ENCODE peak calls at places on chromosomes 13 and 19, in five cellular contexts. U, N, H, W and D are unnamed samples.

GRCh38 chr13:99867535-99868271 is 103.9 kb downstream of the ZIC5 start:
- DNase-seq in U (no peak), N (no peak), H (no peak), W (no peak), D (no peak)

GRCh38 chr19:28963481-28964245 is 249.3 kb downstream of the UQCRFS1 start:
- DNase-seq in U (no peak), N (no peak), H (no peak), W (no peak), D (no peak)

GRCh38 chr13:94632227-94632980 is 30.7 kb downstream of the GPR180 start:
- DNase-seq in U (no peak), N (no peak), H (no peak), W (no peak), D (no peak)

GRCh38 chr13:106570354-106570822 is 2.5 kb upstream of the ARGLU1 start:
- DNase-seq in U (no peak), N (peak), H (peak), W (peak), D (peak)

GRCh38 chr13:60210510-60211065 is 46.9 kb upstream of the DIAPH3 start:
- DNase-seq in U (no peak), N (no peak), H (no peak), W (no peak), D (no peak)

GRCh38 chr13:42660367-42660965 is 86.5 kb downstream of the TNFSF11 start:
- DNase-seq in U (no peak), N (peak), H (no peak), W (no peak), D (no peak)

GRCh38 chr13:33639158-33639557 is 178.8 kb upstream of the RFC3 start:
- DNase-seq in U (no peak), N (no peak), H (no peak), W (no peak), D (no peak)

GRCh38 chr13:94214979-94215378 is 264.5 kb downstream of the DCT start:
- DNase-seq in U (no peak), N (no peak), H (no peak), W (no peak), D (no peak)

GRCh38 chr13:34698953-34699352 is 243.1 kb upstream of the NBEA start:
- DNase-seq in U (no peak), N (no peak), H (no peak), W (no peak), D (no peak)

GRCh38 chr19:50313812-50314536 is 15.2 kb downstream of the KCNC3 start:
- DNase-seq in U (no peak), N (no peak), H (peak), W (no peak), D (peak)

GRCh38 chr19:1239796-1240737 is 1.5 kb upstream of the ATP5F1D start:
- DNase-seq in U (no peak), N (peak), H (peak), W (peak), D (peak)

GRCh38 chr13:27112006-27112405 is 59.6 kb downstream of the USP12 start:
- DNase-seq in U (no peak), N (no peak), H (no peak), W (no peak), D (no peak)

GRCh38 chr13:114112826-114113322 is 19.5 kb downstream of the RASA3 start:
- DNase-seq in U (no peak), N (no peak), H (no peak), W (no peak), D (peak)

GRCh38 chr13:65966991-65967451 is 1263.1 kb downstream of the PCDH9 start:
- DNase-seq in U (no peak), N (peak), H (peak), W (no peak), D (no peak)

GRCh38 chr19:16659464-16659831 is 496 bp downstream of the SMIM7 start:
- DNase-seq in U (no peak), N (no peak), H (no peak), W (no peak), D (no peak)

GRCh38 chr19:33261511-33262192 is 36.0 kb upstream of the SLC7A10 start:
- DNase-seq in U (no peak), N (no peak), H (no peak), W (no peak), D (no peak)

GRCh38 chr19:3358919-3359849 is 7.2 kb upstream of the NFIC start:
- DNase-seq in U (no peak), N (peak), H (no peak), W (peak), D (peak)

GRCh38 chr13:105363747-105364177 is 1171.7 kb downstream of the EFNB2 start:
- DNase-seq in U (no peak), N (peak), H (no peak), W (no peak), D (no peak)

GRCh38 chr13:37608750-37609339 is 10.3 kb upstream of the POSTN start:
- DNase-seq in U (no peak), N (peak), H (no peak), W (no peak), D (no peak)

GRCh38 chr19:51168571-51169282 is 26.6 kb downstream of the SIGLEC7 start:
- DNase-seq in U (no peak), N (no peak), H (no peak), W (no peak), D (no peak)

GRCh38 chr19:49447485-49448431 is 3.9 kb downstream of the PIH1D1 start:
- DNase-seq in U (no peak), N (peak), H (peak), W (no peak), D (no peak)

GRCh38 chr19:21082011-21082975 is at the start of gene ZNF714:
- DNase-seq in U (peak), N (peak), H (peak), W (peak), D (peak)

GRCh38 chr19:44066305-44066704 is 5.7 kb upstream of the ZNF284 start:
- DNase-seq in U (no peak), N (no peak), H (no peak), W (no peak), D (no peak)

GRCh38 chr13:92994056-92994455 is 232.6 kb upstream of the GPC6 start:
- DNase-seq in U (peak), N (no peak), H (no peak), W (no peak), D (no peak)

GRCh38 chr19:49936549-49936948 is 7.2 kb upstream of the NUP62 start:
- DNase-seq in U (no peak), N (no peak), H (no peak), W (no peak), D (no peak)

GRCh38 chr13:66014757-66015156 is 1215.4 kb downstream of the PCDH9 start:
- DNase-seq in U (no peak), N (no peak), H (no peak), W (no peak), D (no peak)

GRCh38 chr13:67231481-67231940 is 1.4 kb upstream of the PCDH9 start:
- DNase-seq in U (no peak), N (peak), H (no peak), W (no peak), D (no peak)

GRCh38 chr19:56972291-56972914 is 131.9 kb upstream of the PEG3 start:
- DNase-seq in U (no peak), N (no peak), H (no peak), W (no peak), D (no peak)